ENCODE peak calls at places on chromosomes 5 and 9, in ten cellular contexts. Y is tibial nerve; B is skeletal muscle cell; T is DMS79 treated with DMSO at 0.1 percent for 48 hours; L is sigmoid colon; C is stimulated activated CD4-positive, alpha-beta T cell treated with anti-CD3 and anti-CD28 coated beads, Interleukin-2, amount 100 ng/mL, for 48 hours; O is mesendoderm; D is GM23338; V is A172; N is activated CD4-positive, alpha-beta T cell treated with anti-CD3 and anti-CD28 coated beads for 36 hours. P is an unnamed sample.

GRCh38 chr5:54611290-54611951 is 93.9 kb downstream of the SNX18 start:
- DNase-seq in Y (no peak), B (no peak), T (no peak), L (no peak), C (no peak), O (no peak), D (no peak), V (peak), N (no peak), P (no peak)

GRCh38 chr9:137278061-137278912 is 761 bp downstream of the TOR4A start:
- DNase-seq in Y (no peak), B (no peak), T (no peak), L (no peak), C (no peak), O (no peak), D (peak), V (no peak), N (no peak), P (no peak)

GRCh38 chr5:172114875-172115422 is 73.1 kb downstream of the STK10 start:
- DNase-seq in Y (no peak), B (no peak), T (no peak), L (no peak), C (peak), O (no peak), D (peak), V (no peak), N (peak), P (no peak)

GRCh38 chr5:168947212-168947868 is 353.6 kb downstream of the SLIT3 start:
- DNase-seq in Y (no peak), B (no peak), T (no peak), L (no peak), C (peak), O (peak), D (peak), V (peak), N (peak), P (peak)

GRCh38 chr5:107801061-107801460 is 130.3 kb upstream of the EFNA5 start:
- DNase-seq in Y (no peak), B (no peak), T (peak), L (no peak), C (no peak), O (no peak), D (no peak), V (no peak), N (no peak), P (no peak)

GRCh38 chr5:42676362-42676761 is 80.3 kb upstream of the CCDC152 start:
- DNase-seq in Y (no peak), B (no peak), T (no peak), L (no peak), C (no peak), O (no peak), D (no peak), V (no peak), N (no peak), P (no peak)

GRCh38 chr5:126810983-126811382 is 34.0 kb downstream of the LMNB1 start:
- DNase-seq in Y (no peak), B (no peak), T (no peak), L (no peak), C (no peak), O (no peak), D (no peak), V (no peak), N (no peak), P (no peak)

GRCh38 chr5:69285448-69286116 is 47.0 kb downstream of the CCDC125 start:
- DNase-seq in Y (no peak), B (no peak), T (no peak), L (no peak), C (no peak), O (peak), D (peak), V (no peak), N (no peak), P (no peak)

GRCh38 chr9:112334319-112334828 is 955 bp upstream of the PTBP3 start:
- DNase-seq in Y (no peak), B (no peak), T (peak), L (no peak), C (no peak), O (no peak), D (peak), V (peak), N (peak), P (no peak)

GRCh38 chr9:22954964-22955363 is 508.3 kb downstream of the DMRTA1 start:
- DNase-seq in Y (no peak), B (no peak), T (no peak), L (no peak), C (no peak), O (no peak), D (no peak), V (no peak), N (no peak), P (no peak)

GRCh38 chr5:58458851-58459275 is 1.0 kb downstream of the PLK2 start:
- DNase-seq in Y (no peak), B (no peak), T (no peak), L (no peak), C (no peak), O (peak), D (peak), V (peak), N (no peak), P (no peak)

GRCh38 chr9:87850405-87850804 is 32.3 kb upstream of the SPATA31E1 start:
- DNase-seq in Y (no peak), B (peak), T (no peak), L (no peak), C (no peak), O (no peak), D (no peak), V (peak), N (no peak), P (no peak)